ENCODE peak calls at places on chromosomes 16 and 17, in four cellular contexts. A, C, W and P are unnamed samples. For H3K9me3, the result is how much of the 10 kb centered on the place peaks cover.

GRCh38 chr17:36869441-36869840 is 67.8 kb upstream of the LHX1 start:
- DNase-seq in A (no peak), C (no peak), W (no peak), P (no peak)

GRCh38 chr17:67467500-67468481 is 90.7 kb downstream of the PITPNC1 start:
- DNase-seq in A (no peak), W (no peak), C (no peak), P (no peak)

GRCh38 chr17:56593073-56593740 is at the start of gene NOG:
- DNase-seq in A (peak), C (peak), W (no peak), P (peak)

GRCh38 chr16:27994686-27995085 is 68.8 kb downstream of the GSG1L start:
- DNase-seq in A (no peak), C (no peak), W (no peak), P (no peak)

GRCh38 chr16:88527186-88527936 is 42.8 kb upstream of the ZC3H18 start:
- DNase-seq in W (peak), C (peak), A (no peak), P (peak)

GRCh38 chr16:11390573-11391495 is 45.6 kb downstream of the RMI2 start:
- DNase-seq in C (no peak), W (no peak), A (no peak), P (no peak)

GRCh38 chr17:36722121-36722902 is 120.9 kb downstream of the MRM1 start:
- DNase-seq in A (no peak), W (peak), C (peak), P (peak)

GRCh38 chr17:44928136-44928535 is 12.8 kb upstream of the GFAP start:
- DNase-seq in C (no peak), W (no peak), A (no peak), P (no peak)

GRCh38 chr17:74194682-74195081 is 8.8 kb upstream of the RPL38 start:
- DNase-seq in A (no peak), W (no peak), C (no peak), P (no peak)

GRCh38 chr16:12017583-12017982 is 41.0 kb downstream of the SNX29 start:
- DNase-seq in W (no peak), C (no peak), A (no peak), P (no peak)

GRCh38 chr16:57984443-57985203 is 13.7 kb upstream of the CNGB1 start:
- DNase-seq in C (peak), A (peak), W (peak), P (peak)

GRCh38 chr16:87254271-87254670 is 62.9 kb downstream of the C16orf95 start:
- DNase-seq in A (no peak), C (no peak), W (no peak), P (no peak)

GRCh38 chr17:66423436-66423922 is 121.1 kb downstream of the PRKCA start:
- DNase-seq in C (no peak), A (no peak), W (no peak), P (no peak)

GRCh38 chr16:9159839-9160550 is 68.6 kb downstream of the HAPSTR1 start:
- DNase-seq in A (peak), C (peak), W (no peak), P (peak)

GRCh38 chr17:75271955-75272847 is 1.2 kb upstream of the MIF4GD start:
- DNase-seq in A (peak), C (no peak), W (no peak), P (no peak)

GRCh38 chr16:75376475-75376907 is 56.8 kb downstream of the CFDP1 start:
- DNase-seq in A (no peak), W (no peak), C (no peak), P (no peak)

GRCh38 chr16:75379339-75379738 is 54.0 kb downstream of the CFDP1 start:
- DNase-seq in C (no peak), A (no peak), W (no peak), P (no peak)

GRCh38 chr16:75377971-75378386 is 55.3 kb downstream of the CFDP1 start:
- DNase-seq in A (no peak), C (no peak), W (no peak), P (no peak)

GRCh38 chr16:75379911-75380847 is 53.1 kb downstream of the CFDP1 start:
- DNase-seq in W (peak), A (peak), C (no peak), P (peak)

DNA sequence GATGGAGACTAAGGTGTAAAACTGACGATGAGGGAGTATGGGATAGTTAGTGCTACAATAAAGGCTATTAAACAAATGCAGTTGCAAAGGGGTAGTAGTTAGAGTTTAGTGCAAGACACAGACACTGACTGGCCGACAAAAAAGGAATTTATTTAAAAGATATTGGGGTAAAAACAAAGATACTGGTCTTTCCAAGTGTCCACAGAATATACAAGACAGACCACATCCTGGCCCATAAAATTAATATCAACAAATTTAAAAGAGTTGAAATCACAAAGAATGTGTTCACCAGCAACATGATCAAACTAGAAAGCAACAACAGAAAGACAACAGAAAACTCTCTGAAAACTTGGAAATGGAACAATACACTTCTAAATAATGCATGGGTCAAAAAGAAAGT is 54.7 kb downstream of the CFDP1 start:
- DNase-seq in W (no peak), C (no peak), A (no peak), P (no peak)
- H3K27ac ChIP-seq in W (no peak), C (no peak), A (no peak), P (no peak)

DNA sequence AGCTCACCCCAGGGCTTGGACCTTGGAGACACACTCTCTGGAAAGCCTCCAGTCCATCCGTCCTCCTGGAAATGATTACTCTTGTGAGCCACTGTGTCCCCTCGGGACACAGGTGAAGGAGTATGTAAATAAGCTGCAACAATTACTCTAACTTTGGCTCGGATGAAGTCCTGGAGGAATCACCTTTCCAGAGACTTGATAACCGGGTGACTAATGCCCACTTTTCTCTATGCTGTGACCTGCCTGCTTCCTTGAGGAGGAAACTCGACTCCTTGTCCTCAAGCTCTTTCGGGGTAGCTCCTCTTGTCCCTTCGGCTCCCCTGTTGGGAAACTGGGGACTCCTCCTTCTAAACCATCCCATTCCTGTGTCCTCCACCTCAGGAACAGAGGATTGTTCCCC is at the start of gene OR1A1:
- DNase-seq in W (no peak), A (no peak), C (no peak), P (no peak)
- H3K9me3 ChIP-seq in W (under half), A (under half), C (under half), P (under half)

DNA sequence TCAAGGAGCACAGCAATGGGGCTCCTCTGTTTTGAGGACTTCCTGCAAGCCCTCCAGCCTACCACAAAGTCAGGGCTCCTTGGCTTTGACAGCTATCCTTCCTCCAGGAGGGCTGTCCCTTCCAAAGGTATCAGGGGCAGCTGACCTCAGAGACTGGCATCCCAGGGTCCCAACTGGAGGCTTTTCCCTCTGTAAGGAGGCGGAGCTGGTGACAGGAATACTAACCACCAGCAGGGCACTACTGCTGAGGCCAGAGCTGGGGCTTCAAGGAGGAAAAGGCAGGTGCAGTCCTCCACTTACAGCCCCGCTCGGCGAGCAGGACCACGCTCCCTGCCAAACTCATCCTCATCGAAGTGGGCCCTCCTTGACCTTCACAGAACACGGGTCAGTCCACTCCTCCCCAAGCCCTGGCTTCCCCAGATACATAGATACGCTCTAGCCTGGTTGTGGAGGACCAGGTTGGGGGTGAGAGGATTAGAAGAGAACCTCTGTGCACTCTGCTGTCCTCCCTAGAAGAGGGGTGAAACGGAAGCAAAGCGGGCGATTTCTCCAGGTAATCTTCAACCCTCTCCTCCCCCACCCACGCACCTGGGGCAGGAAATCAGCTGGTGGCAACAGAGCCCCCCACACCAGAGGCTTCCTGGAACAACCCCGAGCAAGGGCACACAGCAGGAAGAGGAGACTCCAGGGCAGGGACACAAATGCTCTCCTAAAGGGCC is 20.5 kb downstream of the ST3GAL2 start:
- DNase-seq in W (no peak), C (no peak), A (no peak), P (no peak)
- H3K4me3 ChIP-seq in W (no peak), C (no peak), A (no peak), P (no peak)

GRCh38 chr16:14148569-14148968 is 77.5 kb downstream of the MRTFB start:
- DNase-seq in A (no peak), W (no peak), C (no peak), P (no peak)
- H3K27ac ChIP-seq in A (no peak), W (no peak), C (no peak), P (no peak)

GRCh38 chr17:40760105-40761016 is 5.2 kb upstream of the KRT25 start:
- DNase-seq in C (no peak), A (no peak), W (no peak), P (no peak)
- H3K9me3 ChIP-seq in C (under half), A (under half), W (under half), P (under half)

GRCh38 chr17:48601528-48602430 is 3.0 kb downstream of the HOXB6 start:
- DNase-seq in C (no peak), A (no peak), W (no peak), P (no peak)
- H3K4me3 ChIP-seq in C (no peak), A (peak), W (peak), P (no peak)

DNA sequence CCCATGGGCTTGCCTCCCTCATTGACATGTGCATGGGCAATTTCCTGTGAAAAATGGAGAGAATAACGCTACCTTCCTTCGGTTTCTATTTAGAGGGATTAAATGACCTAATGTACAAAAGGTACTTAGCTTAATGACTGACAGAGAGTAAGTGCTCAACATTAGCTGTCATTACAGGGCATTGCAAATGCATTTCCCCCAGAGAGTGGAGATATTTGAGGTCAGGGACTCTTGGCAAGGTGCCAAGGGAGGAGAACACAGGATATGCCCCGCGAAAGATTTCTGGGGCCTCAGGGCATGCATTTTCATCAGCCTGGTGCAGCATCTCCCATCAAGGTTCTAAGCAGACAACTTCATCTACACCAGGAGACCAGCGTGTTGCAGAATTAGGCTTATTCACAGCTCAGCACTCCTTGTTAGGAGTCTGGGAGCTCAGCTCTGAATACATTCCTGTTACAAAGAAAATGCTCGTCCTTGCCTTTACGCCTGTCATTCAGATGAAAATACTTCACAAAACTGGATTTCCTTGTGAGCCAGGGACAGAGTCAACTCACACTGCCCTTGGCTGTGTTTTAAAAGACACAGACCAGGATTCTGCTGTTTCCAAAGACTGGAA is 108.1 kb downstream of the VAT1L start:
- DNase-seq in A (no peak), C (no peak), W (no peak), P (no peak)
- H3K27ac ChIP-seq in A (no peak), C (peak), W (no peak), P (no peak)

GRCh38 chr17:39841202-39841601 is 22.9 kb downstream of the IKZF3 start:
- DNase-seq in W (no peak), A (no peak), C (no peak), P (no peak)

GRCh38 chr17:39848600-39848999 is 15.5 kb downstream of the IKZF3 start:
- DNase-seq in A (peak), C (no peak), W (peak), P (no peak)

GRCh38 chr17:39846205-39846604 is 17.9 kb downstream of the IKZF3 start:
- DNase-seq in A (no peak), W (no peak), C (no peak), P (no peak)

GRCh38 chr17:39845052-39845976 is 18.8 kb downstream of the IKZF3 start:
- DNase-seq in W (no peak), A (no peak), C (no peak), P (no peak)
- H3K9me3 ChIP-seq in W (under half), A (under half), C (under half), P (under half)

GRCh38 chr17:78977992-78978973 is 1.4 kb downstream of the LGALS3BP start:
- DNase-seq in A (no peak), W (no peak), C (no peak), P (no peak)
- H3K4me3 ChIP-seq in A (no peak), W (peak), C (peak), P (no peak)